ENCODE peak calls at places on chromosome X, in eight cellular contexts. M is GM12865; X is CD8-positive, alpha-beta T cell; J is progenitor cell of endocrine pancreas; A is HCT116; W is colonic mucosa; T is endothelial cell of umbilical vein; Q is IMR-90. N is an unnamed sample.

GRCh38 chrX:154136627-154137161 is 7.3 kb upstream of the OPN1LW start:
- DNase-seq in M (peak; percentile 32), Q (peak; percentile 25), T (peak; percentile 54), X (peak; percentile 71), W (peak; percentile 60), A (peak; percentile 21), J (peak; percentile 67), N (peak; percentile 82)

GRCh38 chrX:8237718-8238117 is 66.7 kb upstream of the VCX2 start:
- DNase-seq in J (no peak), A (no peak), M (no peak), T (no peak), Q (no peak), X (peak; percentile 7), W (no peak), N (no peak)

GRCh38 chrX:36214924-36215323 is 295.4 kb downstream of the CFAP47 start:
- DNase-seq in T (no peak), X (no peak), W (no peak), M (no peak), Q (no peak), A (no peak), J (no peak), N (no peak)

GRCh38 chrX:31572396-31572795 is 500.6 kb upstream of the FTHL17 start:
- DNase-seq in M (no peak), T (no peak), A (no peak), Q (no peak), W (no peak), X (no peak), J (no peak), N (no peak)

GRCh38 chrX:8844157-8844556 is 43.0 kb upstream of the FAM9A start:
- DNase-seq in M (no peak), J (no peak), A (no peak), W (no peak), T (no peak), X (no peak), Q (no peak), N (no peak)

GRCh38 chrX:6460893-6461490 is 73.9 kb downstream of the VCX3A start:
- DNase-seq in J (no peak), T (no peak), M (no peak), W (no peak), X (no peak), A (no peak), Q (no peak), N (no peak)

GRCh38 chrX:1289535-1289934 is 20.9 kb downstream of the CSF2RA start:
- DNase-seq in W (no peak), T (no peak), A (no peak), X (no peak), Q (no peak), J (no peak), M (no peak), N (no peak)

GRCh38 chrX:41666251-41666650 is 22.5 kb upstream of the GPR34 start:
- DNase-seq in T (no peak), M (no peak), Q (peak; percentile 36), A (no peak), W (no peak), X (no peak), J (no peak), N (no peak)

GRCh38 chrX:47293106-47293505 is 60.3 kb downstream of the USP11 start:
- DNase-seq in W (no peak), A (no peak), J (no peak), X (no peak), M (no peak), Q (no peak), T (no peak), N (no peak)

GRCh38 chrX:109384569-109385174 is 97.2 kb downstream of the GUCY2F start:
- DNase-seq in J (no peak), Q (peak; percentile 10), A (no peak), X (no peak), T (peak; percentile 28), W (no peak), M (peak; percentile 38), N (no peak)

GRCh38 chrX:69136546-69137331 is 28.5 kb downstream of the PJA1 start:
- DNase-seq in J (no peak), T (no peak), M (no peak), A (no peak), X (no peak), Q (no peak), W (peak; percentile 26), N (no peak)

DNA sequence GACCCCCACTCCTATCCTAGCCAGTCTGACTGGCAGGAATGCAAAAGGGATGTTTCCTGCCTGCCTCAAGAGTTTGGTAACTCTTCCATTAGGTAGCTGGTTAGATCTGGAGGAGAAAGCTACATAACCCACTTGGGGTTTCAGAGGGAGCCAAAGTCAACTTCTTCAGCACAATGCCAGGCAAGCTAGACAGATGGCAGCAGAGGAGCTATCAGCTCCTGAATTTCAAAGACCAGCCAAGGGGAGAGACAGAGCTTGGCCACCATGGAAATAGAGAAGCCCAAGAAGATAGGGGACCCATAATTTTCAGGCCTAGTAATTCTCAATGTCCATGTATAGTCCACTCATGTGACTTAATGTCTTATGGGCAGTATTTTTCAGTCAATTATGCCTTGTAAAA is 56.4 kb downstream of the PGRMC1 start:
- DNase-seq in Q (no peak), A (no peak), X (no peak), T (no peak), W (no peak), M (no peak), J (no peak), N (no peak)
- TF ChIP-seq CTCF in Q (no peak), A (peak; percentile 14), X (no peak), T (no peak), W (no peak), M (no peak), J (no peak), N (no peak)

GRCh38 chrX:106038625-106039024 is at the start of gene SERPINA7:
- DNase-seq in M (no peak), X (no peak), A (no peak), Q (no peak), T (no peak), W (no peak), J (no peak), N (no peak)

GRCh38 chrX:106036716-106037115 is 1.8 kb downstream of the SERPINA7 start:
- DNase-seq in T (no peak), Q (no peak), W (no peak), X (no peak), J (no peak), M (no peak), A (no peak), N (no peak)

GRCh38 chrX:106037835-106038473 is 573 bp downstream of the SERPINA7 start:
- DNase-seq in Q (no peak), T (no peak), J (no peak), W (no peak), A (no peak), M (no peak), X (no peak), N (no peak)

GRCh38 chrX:106042296-106042695 is 3.8 kb upstream of the SERPINA7 start:
- DNase-seq in A (no peak), W (peak; percentile 22), J (no peak), M (no peak), Q (no peak), T (no peak), X (no peak), N (no peak)

DNA sequence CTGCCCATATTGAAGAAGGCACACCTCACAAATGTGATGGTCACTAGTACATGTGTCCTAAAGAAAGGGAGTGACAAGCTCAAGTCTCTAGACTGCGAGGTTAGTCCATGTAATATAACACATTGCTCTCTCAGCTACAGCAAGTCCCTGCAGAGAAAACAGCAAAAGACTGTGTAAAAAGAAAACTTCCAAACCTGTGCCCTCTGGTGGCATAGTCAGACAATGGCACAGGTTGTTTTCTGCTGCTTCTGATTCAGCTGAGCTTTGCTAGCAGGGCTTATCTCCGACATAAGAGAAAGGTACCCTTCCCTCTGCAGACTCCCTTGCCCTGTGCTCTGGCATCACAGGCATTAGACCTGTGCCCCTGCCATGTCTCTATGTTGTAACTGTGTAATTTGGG is 1.4 kb upstream of the SERPINA7 start:
- DNase-seq in J (no peak), Q (no peak), T (no peak), X (no peak), A (peak; percentile 8), M (no peak), W (peak; percentile 19), N (no peak)
- TF ChIP-seq CTCF in J (peak; percentile 40), Q (peak; percentile 31), T (no peak), X (no peak), A (peak; percentile 21), M (peak; percentile 11), W (peak; percentile 38), N (peak; percentile 57)

DNA sequence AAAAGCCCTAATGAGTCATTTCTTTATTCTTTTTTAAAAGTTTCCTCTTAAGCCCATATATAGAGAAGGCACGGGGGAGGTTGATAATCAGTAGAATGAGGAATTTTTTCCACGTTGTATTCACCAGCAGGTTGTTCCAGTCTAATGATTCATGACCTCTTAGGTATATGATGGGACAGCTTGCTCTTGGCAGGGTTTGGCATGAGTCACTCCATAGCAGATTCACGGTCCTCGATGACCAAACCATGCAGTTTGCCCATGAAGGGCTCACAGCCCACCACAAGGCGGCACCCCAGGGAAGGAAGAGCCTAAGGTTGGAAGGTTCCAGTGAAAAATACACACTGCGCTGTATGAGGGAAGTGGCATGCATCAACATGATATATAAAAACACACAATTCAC is 623.8 kb upstream of the DIPK2B start:
- DNase-seq in W (no peak), A (peak; percentile 89), X (no peak), J (no peak), T (peak; percentile 92), Q (peak; percentile 96), M (peak; percentile 9), N (no peak)
- TF ChIP-seq CTCF in W (no peak), A (peak; percentile 31), X (no peak), J (peak; percentile 24), T (peak; percentile 63), Q (peak; percentile 81), M (peak; percentile 24), N (peak; percentile 40)

GRCh38 chrX:103918050-103918449 is 44.4 kb upstream of the TMSB15B start:
- DNase-seq in X (peak; percentile 55), J (peak; percentile 44), Q (peak; percentile 68), W (peak; percentile 59), M (peak; percentile 76), T (peak; percentile 59), A (peak; percentile 50), N (no peak)

GRCh38 chrX:103913356-103914020 is 48.9 kb upstream of the TMSB15B start:
- DNase-seq in W (no peak), X (no peak), T (no peak), A (no peak), Q (peak; percentile 8), M (no peak), J (no peak), N (no peak)

GRCh38 chrX:103919336-103919682 is 43.1 kb upstream of the TMSB15B start:
- DNase-seq in T (no peak), W (peak; percentile 41), M (peak; percentile 64), J (no peak), Q (peak; percentile 51), X (peak; percentile 52), A (no peak), N (no peak)

DNA sequence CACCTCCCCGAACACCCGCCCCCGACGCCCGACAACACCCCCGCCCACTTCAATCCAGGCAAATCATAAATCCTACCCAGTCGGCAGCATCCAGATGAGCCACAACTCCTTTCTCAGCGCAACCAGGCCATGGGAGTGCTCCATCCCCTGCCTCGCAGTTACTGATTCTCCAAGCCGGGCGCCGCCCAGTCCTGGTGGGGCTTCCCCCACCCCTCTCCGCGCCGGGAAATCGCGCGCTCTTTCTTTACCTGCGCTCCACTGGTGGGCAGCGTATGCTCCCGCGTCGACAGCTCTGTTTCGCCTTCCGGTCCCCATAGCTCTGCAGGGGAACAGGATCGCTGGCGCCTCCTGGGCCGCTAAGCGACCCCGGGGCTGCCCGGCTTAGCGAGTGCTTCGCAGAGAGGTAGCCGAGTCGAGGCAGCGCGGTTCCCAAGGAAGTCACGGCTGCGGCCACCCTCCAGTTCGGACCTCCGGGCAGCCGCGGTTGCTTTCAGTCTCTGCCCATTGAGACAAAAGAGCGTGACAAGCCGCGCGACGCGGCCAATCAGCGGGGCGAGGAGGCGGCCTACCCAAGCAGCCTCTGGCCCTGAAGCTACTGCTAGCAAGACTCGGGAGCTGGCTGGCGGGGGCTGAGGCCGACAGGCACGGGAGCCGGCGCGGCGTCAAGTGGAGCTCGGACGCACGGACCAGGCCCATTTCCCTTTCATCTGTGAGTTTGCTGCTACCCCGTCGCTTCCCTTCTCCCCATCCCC is 43.7 kb upstream of the TMSB15B start:
- DNase-seq in M (peak; percentile 80), A (no peak), W (peak; percentile 68), T (peak; percentile 76), X (peak; percentile 62), Q (peak; percentile 59), J (peak; percentile 20), N (peak; percentile 76)
- TF ChIP-seq CTCF in M (no peak), A (no peak), W (no peak), T (no peak), X (no peak), Q (no peak), J (no peak), N (no peak)

N was measured in type B pancreatic cell.